ENCODE peak calls at places on chromosomes 4 and X, in four cellular contexts. K is cardiac fibroblast, I is astrocyte of the spinal cord, G is Peyer's patch. F is an unnamed sample.

GRCh38 chr4:152063301-152064235 is 302.8 kb upstream of the GATB start:
- DNase-seq in K (no peak), G (no peak), I (no peak), F (no peak)

GRCh38 chrX:9659571-9660195 is 106.0 kb downstream of the GPR143 start:
- DNase-seq in G (no peak), K (no peak), I (peak), F (no peak)

GRCh38 chr4:80948995-80949394 is 81.5 kb upstream of the BMP3 start:
- DNase-seq in K (no peak), G (no peak), I (no peak), F (no peak)

GRCh38 chr4:42501624-42502401 is 104.5 kb downstream of the SHISA3 start:
- DNase-seq in G (no peak), I (peak), K (no peak), F (no peak)

GRCh38 chr4:39933689-39934590 is 43.8 kb downstream of the PDS5A start:
- DNase-seq in K (peak), I (peak), G (no peak), F (peak)

GRCh38 chr4:37623125-37623524 is 63.1 kb downstream of the RELL1 start:
- DNase-seq in K (peak), G (no peak), I (no peak), F (no peak)

GRCh38 chr4:27176881-27177280 is 316.2 kb downstream of the STIM2 start:
- DNase-seq in G (no peak), K (no peak), I (no peak), F (no peak)

GRCh38 chr4:108762559-108763225 is at the start of gene ETNPPL:
- DNase-seq in I (no peak), K (peak), G (no peak), F (peak)

GRCh38 chr4:102474736-102475504 is 26.2 kb upstream of the NFKB1 start:
- DNase-seq in K (no peak), I (no peak), G (no peak), F (no peak)

GRCh38 chr4:86898562-86898961 is 6.3 kb upstream of the C4orf36 start:
- DNase-seq in I (no peak), G (no peak), K (peak), F (peak)

GRCh38 chr4:74758521-74758920 is 35.8 kb downstream of the BTC start:
- DNase-seq in I (no peak), G (no peak), K (no peak), F (no peak)

GRCh38 chrX:154431321-154431720 is 2.8 kb downstream of the ATP6AP1 start:
- DNase-seq in K (no peak), I (no peak), G (no peak), F (no peak)

GRCh38 chr4:340011-340410 is 2.4 kb downstream of the ZNF141 start:
- DNase-seq in K (peak), I (no peak), G (no peak), F (no peak)

GRCh38 chrX:123186796-123187195 is 2.7 kb downstream of the GRIA3 start:
- DNase-seq in K (no peak), G (no peak), I (no peak), F (no peak)

GRCh38 chr4:129804458-129804981 is 708.6 kb downstream of the C4orf33 start:
- DNase-seq in G (no peak), I (no peak), K (no peak), F (no peak)

GRCh38 chr4:94112644-94113043 is 95.0 kb upstream of the SMARCAD1 start:
- DNase-seq in I (no peak), K (no peak), G (no peak), F (no peak)

GRCh38 chr4:17511041-17511949 is 595 bp downstream of the QDPR start:
- DNase-seq in G (peak), I (peak), K (peak), F (peak)

GRCh38 chr4:1236103-1236641 is 12.8 kb downstream of the CTBP1 start:
- DNase-seq in I (peak), K (no peak), G (no peak), F (no peak)

GRCh38 chr4:175651701-175652100 is 160.4 kb downstream of the GPM6A start:
- DNase-seq in K (no peak), G (no peak), I (no peak), F (no peak)

GRCh38 chrX:31039327-31039711 is 32.5 kb downstream of the FTHL17 start:
- DNase-seq in I (no peak), K (no peak), G (no peak), F (no peak)

GRCh38 chrX:31036895-31037294 is 34.9 kb downstream of the FTHL17 start:
- DNase-seq in G (no peak), K (peak), I (peak), F (peak)

DNA sequence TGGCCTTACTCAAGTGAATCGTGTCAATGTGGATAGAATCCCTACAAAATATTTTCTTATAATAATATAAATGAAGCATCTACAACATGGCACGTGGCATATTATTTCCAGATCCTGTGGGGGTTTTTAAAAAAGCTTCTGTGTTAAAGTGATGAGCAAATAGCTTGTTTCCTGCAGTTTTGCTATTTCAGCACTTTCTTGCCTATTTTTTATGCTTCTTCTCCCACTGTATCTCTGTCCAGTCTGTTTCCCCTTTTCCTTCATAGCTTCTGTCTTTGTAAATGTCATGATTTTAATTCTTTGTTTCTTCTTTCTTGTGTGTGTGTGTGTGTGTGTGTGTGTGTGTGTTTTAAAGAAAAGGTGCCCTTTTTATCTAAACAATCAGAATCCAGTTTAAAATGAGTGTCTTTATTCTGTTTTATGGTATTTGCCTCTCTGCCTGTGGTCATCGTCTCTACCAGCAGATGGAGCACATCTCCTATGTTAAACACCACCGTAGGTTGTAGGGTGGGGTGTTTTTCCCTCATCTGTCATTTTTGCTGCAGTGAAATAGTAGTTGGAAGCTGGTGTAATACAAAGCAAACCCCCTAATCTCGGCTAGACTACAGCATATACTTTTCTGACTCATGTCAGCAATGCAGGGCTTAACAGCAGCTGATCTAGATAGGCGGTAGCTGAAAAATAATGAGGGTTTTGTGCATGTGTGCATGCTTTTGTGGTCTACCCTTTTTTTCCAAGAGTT is 33.1 kb downstream of the FTHL17 start:
- DNase-seq in I (peak), K (peak), G (peak), F (peak)
- TF ChIP-seq CTCF in I (peak), K (peak), G (no peak), F (peak)

DNA sequence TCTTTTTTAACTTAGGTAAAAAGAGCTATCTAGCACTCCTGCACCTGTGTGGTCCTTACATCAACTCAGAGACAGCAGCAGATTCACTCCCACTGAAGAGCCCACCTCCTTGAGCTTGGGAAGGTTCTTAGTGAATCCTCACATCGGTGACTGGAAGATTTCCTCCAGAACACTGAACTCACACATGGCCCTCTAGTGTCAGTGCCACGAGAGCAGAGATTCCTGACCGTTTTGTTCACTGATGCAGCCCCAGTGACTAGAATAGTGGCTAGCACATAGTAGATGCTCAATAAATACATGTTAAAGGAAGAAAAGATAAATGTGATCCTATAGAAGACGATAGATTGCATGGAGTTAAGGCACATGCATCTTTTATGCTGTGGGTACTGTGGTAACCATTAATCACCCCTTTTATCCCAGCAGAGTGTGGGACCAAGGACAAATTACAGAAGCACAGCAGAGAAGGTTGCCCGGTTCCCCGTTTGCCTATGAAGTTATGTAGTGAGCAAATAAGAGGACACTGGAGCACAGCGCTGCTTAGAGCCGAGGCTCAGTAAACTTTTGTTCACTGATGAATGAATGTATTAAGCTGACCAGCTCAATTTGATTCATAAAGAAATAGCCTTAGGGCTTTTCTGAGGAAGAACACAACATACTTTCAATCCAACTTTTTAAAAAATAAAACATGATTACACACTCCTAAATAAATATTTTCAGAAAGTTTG is 8.7 kb downstream of the GASK1B start:
- DNase-seq in K (no peak), G (no peak), I (no peak), F (no peak)
- H3K4me3 ChIP-seq in K (no peak), G (no peak), I (no peak), F (peak)

DNA sequence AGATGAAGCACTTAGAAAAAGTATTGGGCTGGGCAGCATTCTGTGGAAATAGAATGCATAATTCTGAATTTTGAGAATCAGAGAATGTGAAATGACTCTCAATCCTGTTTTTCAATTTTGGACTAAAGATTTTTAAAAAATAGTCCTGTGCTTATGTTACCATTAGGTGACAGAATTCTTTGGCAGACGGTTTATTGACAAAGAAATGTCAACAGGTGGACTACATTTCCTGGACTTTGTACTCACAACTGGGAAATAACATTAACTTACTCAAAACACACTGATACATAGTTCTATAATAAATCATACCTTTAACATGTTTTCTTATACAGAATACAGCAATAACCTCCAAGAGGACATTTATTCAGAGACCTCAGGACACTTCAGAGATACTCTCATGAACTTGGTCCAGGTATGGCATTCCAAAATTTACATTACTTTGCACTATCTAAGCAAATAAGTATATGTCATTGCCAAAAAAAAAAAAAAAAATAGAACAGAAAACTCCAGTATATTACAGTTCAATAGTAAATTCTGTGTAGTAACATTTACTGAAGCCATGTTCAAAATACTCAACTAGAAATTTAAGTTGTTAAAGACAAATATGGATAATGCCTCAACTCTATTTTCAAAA is 72.7 kb downstream of the ANXA10 start:
- DNase-seq in I (no peak), G (no peak), K (no peak), F (no peak)
- TF ChIP-seq CTCF in I (no peak), G (no peak), K (no peak), F (no peak)

DNA sequence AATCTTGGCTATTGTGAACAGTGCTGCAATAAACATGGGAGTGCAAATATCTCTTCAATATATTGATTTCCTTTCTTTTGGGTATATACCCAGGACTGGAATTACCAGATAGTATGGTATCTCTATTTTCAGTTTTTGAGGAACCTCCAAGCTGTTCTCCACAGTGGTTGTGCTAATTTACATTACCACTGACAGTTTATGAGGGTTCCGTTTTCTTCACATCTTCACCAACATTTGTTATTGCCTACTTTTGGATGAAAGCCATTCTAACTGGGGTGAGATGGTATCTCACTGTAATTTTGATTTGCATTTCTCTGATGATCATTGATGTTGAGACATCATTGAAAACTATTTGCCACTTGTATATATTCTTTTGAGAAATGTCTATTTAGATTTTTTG is 79.6 kb upstream of the ZNF827 start:
- DNase-seq in G (no peak), K (no peak), I (no peak), F (no peak)
- H3K4me3 ChIP-seq in G (no peak), K (no peak), I (no peak), F (no peak)

DNA sequence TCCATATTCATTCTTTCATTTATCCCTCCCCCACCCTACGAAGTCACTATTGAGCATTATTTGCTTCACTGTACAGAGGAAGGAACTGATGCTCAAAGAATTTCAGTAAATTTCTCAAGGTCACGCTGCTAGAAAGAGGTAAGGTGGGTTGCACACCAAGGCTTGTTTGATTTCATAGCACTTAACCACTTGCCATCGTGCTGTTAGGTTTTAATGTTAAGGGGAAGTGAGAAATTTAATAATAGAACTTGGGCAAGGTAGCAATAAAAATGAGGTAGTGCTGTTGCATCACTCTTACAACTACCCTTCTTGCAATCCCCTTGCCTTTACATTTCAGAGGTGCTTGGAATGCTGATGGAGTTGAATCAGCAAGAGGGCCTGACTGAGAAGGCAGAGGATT is 343.1 kb downstream of the MID1IP1 start:
- DNase-seq in K (no peak), I (no peak), G (no peak), F (no peak)
- TF ChIP-seq CTCF in K (no peak), I (no peak), G (no peak), F (no peak)

DNA sequence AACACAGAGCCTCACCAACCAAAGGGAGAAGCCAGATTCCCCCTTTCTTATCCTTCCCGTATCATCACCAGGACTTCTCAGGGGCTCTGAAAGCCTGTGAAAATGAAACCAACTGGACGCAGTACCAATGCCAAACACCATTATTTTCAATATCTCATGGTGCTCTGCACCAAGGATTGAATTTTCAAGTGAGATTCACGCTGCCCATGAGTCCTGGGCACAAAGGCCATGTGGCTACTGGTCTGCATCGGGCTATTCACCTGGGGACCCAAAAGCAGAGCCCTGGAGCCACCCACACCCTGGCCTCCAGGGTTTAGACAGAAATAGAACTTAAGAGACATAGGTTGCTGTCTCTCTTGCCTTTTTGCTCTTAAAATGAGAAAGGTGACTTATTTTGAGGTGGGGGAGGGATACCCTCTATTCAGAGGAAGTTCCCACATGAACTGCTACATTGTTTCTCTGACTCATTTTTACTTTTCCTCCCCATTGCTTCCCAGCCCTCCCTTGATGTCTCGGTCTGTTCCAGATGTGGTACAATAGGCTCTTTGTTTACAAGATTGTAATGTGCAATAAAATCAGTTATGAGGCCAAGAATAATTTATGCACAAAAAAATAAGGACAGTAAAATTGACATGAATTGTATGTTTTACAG is 55.4 kb downstream of the MAML3 start:
- DNase-seq in G (no peak), I (peak), K (peak), F (peak)
- H3K4me3 ChIP-seq in G (no peak), I (no peak), K (no peak), F (no peak)

GRCh38 chr4:106875340-106875739 is 160.8 kb downstream of the DKK2 start:
- DNase-seq in G (no peak), K (no peak), I (no peak), F (no peak)
- TF ChIP-seq CTCF in G (no peak), K (no peak), I (no peak), F (no peak)

DNA sequence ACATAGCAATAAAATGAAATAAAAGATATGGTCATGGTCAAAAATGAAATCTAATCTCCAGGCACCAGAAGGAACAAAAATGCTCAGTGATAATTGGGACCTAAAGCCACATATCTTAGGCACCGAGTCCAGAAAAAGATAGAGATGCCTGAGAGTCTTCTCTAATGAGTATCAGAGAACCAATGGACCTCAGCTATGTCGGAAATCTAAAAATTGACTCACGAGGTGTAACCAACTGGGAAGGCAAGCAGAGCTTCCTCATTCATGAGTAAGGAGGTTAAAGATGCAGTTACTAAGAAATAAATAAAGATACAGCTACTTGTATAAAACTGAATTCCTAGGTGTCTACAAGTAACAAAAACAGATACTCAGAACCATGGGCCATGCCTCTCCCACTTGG is 72.1 kb downstream of the KLHL34 start:
- DNase-seq in I (no peak), G (no peak), K (no peak), F (no peak)
- H3K4me3 ChIP-seq in I (no peak), G (no peak), K (no peak), F (no peak)

DNA sequence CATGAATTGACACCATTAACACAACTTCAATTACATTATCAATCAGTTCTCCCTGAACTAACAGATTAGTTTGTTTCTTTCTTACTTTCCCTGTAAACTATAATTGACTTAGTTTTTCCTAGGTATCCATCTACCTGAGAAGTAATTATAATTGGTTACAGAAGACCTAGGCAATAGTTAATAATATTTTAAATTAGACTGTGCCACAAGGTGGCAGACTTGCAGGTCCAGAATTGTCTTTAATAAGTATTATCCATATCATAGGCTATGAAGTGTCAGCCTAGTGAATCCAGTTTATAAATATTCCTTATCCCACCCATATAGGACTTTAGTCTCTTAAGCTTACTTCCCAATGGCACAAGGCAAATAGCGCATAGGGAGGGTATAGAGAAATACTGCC is 48.9 kb upstream of the FAM47B start:
- DNase-seq in G (no peak), I (no peak), K (no peak), F (peak)
- TF ChIP-seq CTCF in G (no peak), I (peak), K (no peak), F (peak)

F was measured in fibroblast of pulmonary artery.